ENCODE peak calls at places on chromosome 3, in four cellular contexts. G is stimulated activated naive B cell treated with anti-CD40 and anti-IgM and Interleukin-4, amounts not matched to agents 10 μg/mL and 1 μg/mL and 100 μg/mL, for 72 hours; U is HAP-1; Z is tibial artery. K is an unnamed sample.

GRCh38 chr3:27641888-27642601 is 80.1 kb downstream of the EOMES start:
- DNase-seq in U (no peak), Z (no peak), G (no peak), K (no peak)

GRCh38 chr3:47394140-47394855 is 13.5 kb downstream of the PTPN23 start:
- DNase-seq in U (no peak), Z (no peak), G (no peak), K (no peak)

GRCh38 chr3:53223025-53223424 is 32.8 kb downstream of the TKT start:
- DNase-seq in Z (no peak), U (no peak), G (no peak), K (no peak)

GRCh38 chr3:10614160-10614559 is 108.8 kb upstream of the ATP2B2 start:
- DNase-seq in Z (no peak), U (no peak), G (no peak), K (no peak)

GRCh38 chr3:111073186-111073585 is 1.6 kb downstream of the NECTIN3 start:
- DNase-seq in U (no peak), Z (no peak), G (no peak), K (no peak)

GRCh38 chr3:107976204-107976775 is 114.5 kb downstream of the CD47 start:
- DNase-seq in Z (no peak), U (no peak), G (no peak), K (no peak)

GRCh38 chr3:23608650-23609049 is 197.1 kb upstream of the UBE2E1 start:
- DNase-seq in Z (no peak), U (no peak), G (no peak), K (no peak)

GRCh38 chr3:71154846-71155245 is 428.7 kb downstream of the FOXP1 start:
- DNase-seq in G (no peak), Z (no peak), U (no peak), K (no peak)

GRCh38 chr3:1093216-1093615 is 392 bp downstream of the CNTN6 start:
- DNase-seq in U (no peak), G (no peak), Z (no peak), K (no peak)

GRCh38 chr3:95813261-95813660 is 1001.1 kb upstream of the EPHA6 start:
- DNase-seq in G (no peak), Z (no peak), U (no peak), K (no peak)

GRCh38 chr3:30786360-30786759 is 108.1 kb downstream of the GADL1 start:
- DNase-seq in U (no peak), G (no peak), Z (no peak), K (no peak)

GRCh38 chr3:146493221-146493620 is 23.9 kb upstream of the PLSCR2 start:
- DNase-seq in G (no peak), Z (no peak), U (no peak), K (no peak)

GRCh38 chr3:66425566-66425965 is 75.3 kb downstream of the LRIG1 start:
- DNase-seq in Z (no peak), U (no peak), G (no peak), K (no peak)

GRCh38 chr3:64667138-64667537 is 20.7 kb downstream of the ADAMTS9 start:
- DNase-seq in Z (no peak), G (no peak), U (no peak), K (no peak)

GRCh38 chr3:48820626-48821324 is 26.9 kb downstream of the PRKAR2A start:
- DNase-seq in Z (no peak), U (no peak), G (no peak), K (no peak)

GRCh38 chr3:136990826-136991225 is 33.0 kb downstream of the IL20RB start:
- DNase-seq in G (no peak), U (no peak), Z (no peak), K (no peak)

GRCh38 chr3:28745904-28746617 is 397.4 kb upstream of the AZI2 start:
- DNase-seq in Z (no peak), U (peak), G (no peak), K (no peak)

GRCh38 chr3:185216587-185216918 is 37.3 kb downstream of the EHHADH start:
- DNase-seq in U (peak), Z (no peak), G (no peak), K (no peak)